ENCODE peak calls at places on chromosomes 6 and 20, in four cellular contexts. F, Y, Z and V are unnamed samples. For H3K4me1, the result is how much of the 10 kb centered on the place peaks cover.

GRCh38 chr6:149079911-149080501 is 237.5 kb upstream of the TAB2 start:
- DNase-seq in Z (no peak), F (no peak), Y (no peak), V (no peak)

GRCh38 chr20:44586986-44587980 is 4.9 kb downstream of the PKIG start:
- DNase-seq in F (no peak), Y (no peak), Z (no peak), V (no peak)

GRCh38 chr6:150016324-150017185 is 8.8 kb downstream of the RAET1L start:
- DNase-seq in Y (peak), Z (peak), F (peak), V (peak)

GRCh38 chr6:35411066-35411465 is 41.1 kb upstream of the FANCE start:
- DNase-seq in Y (no peak), F (no peak), Z (no peak), V (no peak)

GRCh38 chr20:55893031-55893430 is 112.3 kb downstream of the CBLN4 start:
- DNase-seq in Z (no peak), F (no peak), Y (no peak), V (no peak)

GRCh38 chr6:149867876-149868640 is 3.9 kb upstream of the LRP11 start:
- DNase-seq in F (no peak), Z (peak), Y (no peak), V (no peak)

GRCh38 chr6:14228571-14228970 is 111.0 kb downstream of the CD83 start:
- DNase-seq in F (no peak), Z (peak), Y (no peak), V (no peak)

GRCh38 chr6:18501313-18502013 is 114.3 kb downstream of the RNF144B start:
- DNase-seq in Z (peak), Y (no peak), F (no peak), V (no peak)

GRCh38 chr6:135537782-135538301 is 40.3 kb upstream of the AHI1 start:
- DNase-seq in Z (no peak), F (peak), Y (no peak), V (no peak)

GRCh38 chr6:4637691-4638433 is 138.3 kb upstream of the CDYL start:
- DNase-seq in Y (no peak), F (peak), Z (no peak), V (no peak)

GRCh38 chr6:99933129-99933528 is 60.9 kb downstream of the MCHR2 start:
- DNase-seq in Z (no peak), Y (no peak), F (no peak), V (no peak)

GRCh38 chr6:30007132-30007764 is 53.8 kb upstream of the POLR1H start:
- DNase-seq in F (no peak), Y (no peak), Z (peak), V (no peak)

GRCh38 chr6:41757931-41758640 is 10.9 kb upstream of the PGC start:
- DNase-seq in Z (no peak), Y (no peak), F (no peak), V (no peak)

GRCh38 chr6:84089081-84089480 is 55.5 kb downstream of the MRAP2 start:
- DNase-seq in Z (no peak), F (no peak), Y (no peak), V (no peak)
- H3K4me1 ChIP-seq in Z (under half), F (under half), Y (under half), V (under half)

GRCh38 chr20:60349418-60349817 is 391.2 kb downstream of the CDH26 start:
- DNase-seq in F (no peak), Y (no peak), Z (no peak), V (no peak)
- H3K4me1 ChIP-seq in F (under half), Y (under half), Z (under half), V (under half)

GRCh38 chr6:15431762-15432495 is 186.1 kb downstream of the JARID2 start:
- DNase-seq in Z (no peak), F (no peak), Y (no peak), V (no peak)
- H3K4me1 ChIP-seq in Z (under half), F (under half), Y (under half), V (under half)

GRCh38 chr6:33684428-33684896 is 27.0 kb downstream of the UQCC2 start:
- DNase-seq in F (no peak), Y (no peak), Z (no peak), V (no peak)

GRCh38 chr6:33683576-33684427 is 27.7 kb downstream of the UQCC2 start:
- DNase-seq in F (no peak), Y (no peak), Z (no peak), V (no peak)

GRCh38 chr6:33683051-33683571 is 28.4 kb downstream of the UQCC2 start:
- DNase-seq in F (no peak), Y (no peak), Z (no peak), V (no peak)

GRCh38 chr6:33679761-33680160 is 31.7 kb downstream of the UQCC2 start:
- DNase-seq in Z (no peak), Y (no peak), F (no peak), V (no peak)

DNA sequence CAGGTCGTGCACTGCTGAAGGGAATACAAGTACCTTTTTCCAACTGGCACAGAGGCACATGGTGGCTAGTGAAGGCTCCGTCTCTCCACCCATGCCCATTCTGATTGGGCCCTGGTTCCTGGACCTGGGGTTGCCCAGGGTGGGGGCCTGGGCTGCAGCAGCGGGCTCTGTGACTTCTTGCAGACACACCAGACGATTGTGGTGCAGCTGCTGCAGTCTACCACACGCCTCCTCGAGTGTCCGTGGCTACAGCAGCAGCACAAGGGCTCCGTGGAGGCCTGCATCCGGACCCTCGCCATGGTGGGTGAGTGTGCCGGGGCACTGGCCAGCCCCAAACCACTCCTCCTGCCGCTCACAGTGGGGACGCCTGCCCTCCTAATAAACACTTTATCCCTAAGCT is 29.2 kb downstream of the UQCC2 start:
- DNase-seq in Z (no peak), Y (no peak), F (no peak), V (no peak)
- H3K4me1 ChIP-seq in Z (under half), Y (under half), F (under half), V (under half)

DNA sequence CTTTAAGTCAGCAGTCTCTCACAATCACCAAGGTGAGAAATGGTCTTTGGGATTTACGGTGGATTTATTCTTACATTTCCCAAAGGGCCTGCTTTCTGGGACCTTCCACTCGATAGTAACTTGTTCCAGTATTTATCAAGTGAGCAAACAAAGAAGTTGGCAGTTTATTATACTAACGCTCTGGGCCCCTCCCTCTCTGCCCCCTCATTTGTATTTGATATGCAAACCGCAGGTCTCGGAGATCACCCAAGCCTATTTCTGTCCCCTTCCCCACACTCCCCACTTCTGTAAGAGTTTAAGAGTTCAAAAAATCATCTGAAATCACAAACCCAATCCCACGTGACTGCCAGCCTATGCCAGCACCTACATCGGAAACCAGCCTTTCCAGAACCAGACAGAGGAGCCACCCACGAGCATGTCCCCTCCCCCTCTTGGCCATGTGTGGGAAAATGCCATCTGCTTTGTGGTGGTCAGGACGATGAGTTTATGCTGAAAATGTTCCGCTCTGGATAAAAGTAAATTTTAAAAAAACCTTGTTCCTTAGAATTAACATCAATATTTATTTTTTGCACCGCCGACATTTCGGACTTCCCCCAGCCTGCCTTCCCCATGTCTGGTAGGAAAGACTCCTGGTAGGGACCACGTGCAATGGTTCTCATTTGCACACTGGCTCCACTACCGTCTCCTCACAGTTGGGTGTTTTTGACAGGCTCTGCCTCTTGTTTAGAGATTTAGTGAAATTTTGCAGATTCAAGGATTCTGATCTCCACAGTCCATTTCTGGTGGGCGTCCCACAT is 281.0 kb downstream of the TFAP2C start:
- DNase-seq in Y (no peak), F (no peak), Z (no peak), V (no peak)
- H3K4me1 ChIP-seq in Y (under half), F (under half), Z (under half), V (under half)

DNA sequence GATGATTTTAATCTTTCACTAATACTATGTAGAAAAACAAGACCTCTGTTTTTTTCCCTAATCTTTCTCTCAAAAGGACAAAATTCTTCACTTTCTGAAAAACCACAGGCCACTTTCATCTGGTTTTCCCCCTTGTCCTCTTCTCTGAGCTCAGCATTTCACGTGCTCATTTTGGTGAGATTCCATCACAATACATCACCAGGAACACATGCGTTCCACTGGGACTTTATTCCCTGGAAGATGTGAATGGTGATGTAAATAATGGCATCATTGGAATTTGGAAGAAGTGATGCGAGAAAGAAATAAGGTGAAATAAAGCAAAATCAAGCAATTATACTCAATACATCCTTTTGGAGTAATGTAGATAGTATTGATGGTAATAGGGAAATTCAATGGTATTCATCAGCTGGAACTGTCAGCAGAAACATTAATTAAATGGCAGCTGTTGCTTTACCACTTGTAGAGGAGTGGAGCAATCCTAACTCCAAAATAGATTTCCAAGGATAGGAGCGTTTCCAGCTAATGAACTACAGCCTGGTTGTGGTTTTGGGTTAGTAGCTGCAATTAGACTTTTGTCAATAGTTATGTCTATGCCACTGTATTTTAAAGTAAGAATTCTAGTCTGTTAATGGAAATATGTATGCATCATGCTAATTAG is 11.5 kb downstream of the FILIP1 start:
- DNase-seq in Z (no peak), Y (no peak), F (no peak), V (no peak)
- H3K4me1 ChIP-seq in Z (under half), Y (under half), F (under half), V (under half)

GRCh38 chr6:90277301-90278011 is 19.2 kb downstream of the BACH2 start:
- DNase-seq in F (no peak), Y (no peak), Z (no peak), V (no peak)
- H3K4me1 ChIP-seq in F (under half), Y (under half), Z (under half), V (under half)

DNA sequence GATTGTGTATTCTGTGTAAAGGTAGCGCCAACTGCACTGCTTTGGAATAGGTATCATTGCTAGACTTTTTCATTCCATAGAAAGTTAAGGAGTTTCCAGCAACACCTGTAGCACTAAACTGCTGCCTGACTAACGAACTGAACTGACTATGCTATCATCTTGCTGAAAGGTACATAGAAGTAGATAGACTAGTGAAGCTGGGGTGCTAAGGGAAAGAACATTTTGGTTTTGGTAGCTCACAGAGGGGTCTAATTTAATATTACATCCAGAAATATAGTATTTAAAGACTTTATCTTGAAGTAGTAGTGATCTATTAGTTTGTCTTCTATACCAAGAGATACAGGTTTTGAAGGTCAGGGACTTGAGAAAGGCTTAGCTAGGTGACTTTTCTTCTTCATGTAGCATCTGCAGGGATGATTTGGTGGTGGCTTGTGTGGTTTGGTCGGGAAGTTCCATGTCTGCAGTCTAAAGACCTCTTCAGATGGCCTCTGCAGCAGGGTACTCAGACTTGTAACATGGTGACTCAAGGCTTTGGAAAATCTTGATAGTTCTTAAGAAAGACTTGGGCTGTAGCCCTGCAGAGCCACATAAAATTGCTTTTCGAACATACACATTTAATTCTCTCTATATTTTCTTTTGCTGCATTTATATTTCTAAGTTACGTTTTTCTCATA is 10.2 kb downstream of the SENP6 start:
- DNase-seq in F (no peak), Z (no peak), Y (no peak), V (no peak)
- H3K4me1 ChIP-seq in F (under half), Z (under half), Y (under half), V (under half)